ENCODE peak calls at places on chromosomes 7 and 10, in five cellular contexts. L is nucleus accumbens; E is cerebellum; F is stimulated activated CD4-positive, alpha-beta T cell treated with anti-CD3 and anti-CD28 coated beads, Interleukin-1b, Interleukin-23, amount 100 ng/mL, for 24 hours; N is cardiac muscle cell. K is an unnamed sample.

GRCh38 chr10:59887972-59888640 is 18.2 kb downstream of the CCDC6 start:
- DNase-seq in E (peak), L (no peak), N (no peak), F (no peak), K (no peak)

GRCh38 chr10:63671317-63671937 is 150.2 kb downstream of the REEP3 start:
- DNase-seq in N (no peak), F (no peak), E (no peak), L (no peak), K (peak)

GRCh38 chr7:105094966-105095365 is 81.0 kb downstream of the KMT2E start:
- DNase-seq in F (no peak), N (no peak), L (no peak), E (no peak), K (no peak)

GRCh38 chr10:7333995-7334964 is 76.6 kb downstream of the SFMBT2 start:
- DNase-seq in E (peak), L (no peak), N (peak), F (no peak), K (no peak)

GRCh38 chr7:131895541-131896173 is 339.2 kb upstream of the PODXL start:
- DNase-seq in F (no peak), E (no peak), N (no peak), L (no peak), K (peak)

GRCh38 chr10:73856261-73856660 is 18.1 kb downstream of the CAMK2G start:
- DNase-seq in E (no peak), N (no peak), L (no peak), F (no peak), K (no peak)

GRCh38 chr10:18190840-18191239 is 50.6 kb downstream of the CACNB2 start:
- DNase-seq in F (no peak), N (peak), L (no peak), E (no peak), K (no peak)

GRCh38 chr10:108852211-108852610 is 1071.1 kb downstream of the XPNPEP1 start:
- DNase-seq in N (no peak), F (no peak), L (no peak), E (no peak), K (no peak)

GRCh38 chr7:8057566-8057965 is 89.0 kb downstream of the GLCCI1 start:
- DNase-seq in L (no peak), E (no peak), F (no peak), N (no peak), K (no peak)

GRCh38 chr7:15489383-15489782 is 72.4 kb downstream of the AGMO start:
- DNase-seq in N (no peak), L (no peak), E (no peak), F (no peak), K (no peak)

GRCh38 chr7:131300572-131301466 is 26.9 kb upstream of the MKLN1 start:
- DNase-seq in N (no peak), F (no peak), E (no peak), L (no peak), K (peak)

K was measured in fibroblast of the aortic adventitia.